ENCODE peak calls at places on chromosomes 5 and 9, in ten cellular contexts. One of them, this sample, is unnamed.

GRCh38 chr9:133701981-133702797 is 36.0 kb downstream of the SARDH start:
- DNase-seq in M059J: no peak
- DNase-seq in Calu3: no peak
- DNase-seq in HTR-8/SVneo: no peak
- DNase-seq in NCI-H1092: no peak
- DNase-seq in effector CD4-positive, alpha-beta T cell: peak; percentile 55
- DNase-seq in mammary epithelial cell: no peak
- DNase-seq in heart left ventricle: peak; percentile 41
- DNase-seq in ovary: peak; percentile 79
- DNase-seq in heart right ventricle: no peak
- DNase-seq in this sample: no peak

GRCh38 chr9:122051401-122052346 is 41.4 kb downstream of the TTLL11 start:
- DNase-seq in M059J: peak; percentile 25
- DNase-seq in Calu3: no peak
- DNase-seq in HTR-8/SVneo: no peak
- DNase-seq in NCI-H1092: no peak
- DNase-seq in effector CD4-positive, alpha-beta T cell: no peak
- DNase-seq in mammary epithelial cell: peak; percentile 9
- DNase-seq in heart left ventricle: no peak
- DNase-seq in ovary: no peak
- DNase-seq in heart right ventricle: no peak
- DNase-seq in this sample: peak; percentile 43

GRCh38 chr5:7638456-7638855 is 212.5 kb downstream of the CFAP90 start:
- DNase-seq in M059J: peak; percentile 23
- DNase-seq in Calu3: no peak
- DNase-seq in HTR-8/SVneo: no peak
- DNase-seq in NCI-H1092: no peak
- DNase-seq in effector CD4-positive, alpha-beta T cell: no peak
- DNase-seq in mammary epithelial cell: no peak
- DNase-seq in heart left ventricle: no peak
- DNase-seq in ovary: no peak
- DNase-seq in heart right ventricle: no peak
- DNase-seq in this sample: peak; percentile 54

GRCh38 chr9:123954518-123954917 is 24.6 kb upstream of the DENND1A start:
- DNase-seq in M059J: no peak
- DNase-seq in Calu3: no peak
- DNase-seq in HTR-8/SVneo: no peak
- DNase-seq in NCI-H1092: no peak
- DNase-seq in effector CD4-positive, alpha-beta T cell: no peak
- DNase-seq in mammary epithelial cell: no peak
- DNase-seq in heart left ventricle: no peak
- DNase-seq in ovary: no peak
- DNase-seq in heart right ventricle: no peak
- DNase-seq in this sample: no peak

GRCh38 chr5:179209359-179210150 is 135.7 kb downstream of the ADAMTS2 start:
- DNase-seq in M059J: peak; percentile 49
- DNase-seq in Calu3: no peak
- DNase-seq in HTR-8/SVneo: peak; percentile 42
- DNase-seq in NCI-H1092: no peak
- DNase-seq in effector CD4-positive, alpha-beta T cell: no peak
- DNase-seq in mammary epithelial cell: no peak
- DNase-seq in heart left ventricle: peak; percentile 2
- DNase-seq in ovary: no peak
- DNase-seq in heart right ventricle: no peak
- DNase-seq in this sample: peak; percentile 54

GRCh38 chr5:30039379-30039778 is 1154.1 kb upstream of the CDH6 start:
- DNase-seq in M059J: no peak
- DNase-seq in Calu3: no peak
- DNase-seq in HTR-8/SVneo: no peak
- DNase-seq in NCI-H1092: no peak
- DNase-seq in effector CD4-positive, alpha-beta T cell: no peak
- DNase-seq in mammary epithelial cell: no peak
- DNase-seq in heart left ventricle: no peak
- DNase-seq in ovary: no peak
- DNase-seq in heart right ventricle: no peak
- DNase-seq in this sample: no peak

GRCh38 chr5:61931236-61931635 is 374.8 kb upstream of the KIF2A start:
- DNase-seq in M059J: no peak
- DNase-seq in Calu3: no peak
- DNase-seq in HTR-8/SVneo: no peak
- DNase-seq in NCI-H1092: no peak
- DNase-seq in effector CD4-positive, alpha-beta T cell: no peak
- DNase-seq in mammary epithelial cell: no peak
- DNase-seq in heart left ventricle: no peak
- DNase-seq in ovary: no peak
- DNase-seq in heart right ventricle: no peak
- DNase-seq in this sample: no peak

GRCh38 chr5:85646036-85646435 is 971.7 kb upstream of the COX7C start:
- DNase-seq in M059J: peak; percentile 24
- DNase-seq in Calu3: no peak
- DNase-seq in HTR-8/SVneo: no peak
- DNase-seq in NCI-H1092: no peak
- DNase-seq in effector CD4-positive, alpha-beta T cell: no peak
- DNase-seq in mammary epithelial cell: no peak
- DNase-seq in heart left ventricle: no peak
- DNase-seq in ovary: no peak
- DNase-seq in heart right ventricle: no peak
- DNase-seq in this sample: no peak

GRCh38 chr5:133240425-133241091 is 188.7 kb downstream of the HSPA4 start:
- DNase-seq in M059J: peak; percentile 98
- DNase-seq in Calu3: peak; percentile 76
- DNase-seq in HTR-8/SVneo: peak; percentile 97
- DNase-seq in NCI-H1092: no peak
- DNase-seq in effector CD4-positive, alpha-beta T cell: no peak
- DNase-seq in mammary epithelial cell: peak; percentile 98
- DNase-seq in heart left ventricle: no peak
- DNase-seq in ovary: no peak
- DNase-seq in heart right ventricle: no peak
- DNase-seq in this sample: peak; percentile 63

GRCh38 chr9:30075451-30076199 is 2308.8 kb upstream of the ACO1 start:
- DNase-seq in M059J: peak; percentile 79
- DNase-seq in Calu3: peak; percentile 6
- DNase-seq in HTR-8/SVneo: no peak
- DNase-seq in NCI-H1092: no peak
- DNase-seq in effector CD4-positive, alpha-beta T cell: no peak
- DNase-seq in mammary epithelial cell: peak; percentile 83
- DNase-seq in heart left ventricle: no peak
- DNase-seq in ovary: no peak
- DNase-seq in heart right ventricle: no peak
- DNase-seq in this sample: no peak

GRCh38 chr5:10424124-10424731 is 17.5 kb upstream of the ROPN1L start:
- DNase-seq in M059J: peak; percentile 47
- DNase-seq in Calu3: peak; percentile 12
- DNase-seq in HTR-8/SVneo: peak; percentile 44
- DNase-seq in NCI-H1092: peak; percentile 22
- DNase-seq in effector CD4-positive, alpha-beta T cell: no peak
- DNase-seq in mammary epithelial cell: no peak
- DNase-seq in heart left ventricle: peak; percentile 43
- DNase-seq in ovary: no peak
- DNase-seq in heart right ventricle: no peak
- DNase-seq in this sample: peak; percentile 35

GRCh38 chr5:113053614-113054013 is 77.0 kb downstream of the DCP2 start:
- DNase-seq in M059J: peak; percentile 44
- DNase-seq in Calu3: no peak
- DNase-seq in HTR-8/SVneo: peak; percentile 47
- DNase-seq in NCI-H1092: no peak
- DNase-seq in effector CD4-positive, alpha-beta T cell: no peak
- DNase-seq in mammary epithelial cell: no peak
- DNase-seq in heart left ventricle: no peak
- DNase-seq in ovary: peak; percentile 66
- DNase-seq in heart right ventricle: no peak
- DNase-seq in this sample: peak; percentile 76

GRCh38 chr5:89293849-89294248 is 410.9 kb upstream of the MEF2C start:
- DNase-seq in M059J: no peak
- DNase-seq in Calu3: no peak
- DNase-seq in HTR-8/SVneo: no peak
- DNase-seq in NCI-H1092: no peak
- DNase-seq in effector CD4-positive, alpha-beta T cell: no peak
- DNase-seq in mammary epithelial cell: peak; percentile 57
- DNase-seq in heart left ventricle: no peak
- DNase-seq in ovary: no peak
- DNase-seq in heart right ventricle: no peak
- DNase-seq in this sample: no peak

GRCh38 chr5:157767674-157768073 is 24.2 kb downstream of the LSM11 start:
- DNase-seq in M059J: no peak
- DNase-seq in Calu3: no peak
- DNase-seq in HTR-8/SVneo: no peak
- DNase-seq in NCI-H1092: no peak
- DNase-seq in effector CD4-positive, alpha-beta T cell: no peak
- DNase-seq in mammary epithelial cell: no peak
- DNase-seq in heart left ventricle: no peak
- DNase-seq in ovary: no peak
- DNase-seq in heart right ventricle: no peak
- DNase-seq in this sample: no peak

GRCh38 chr5:169152946-169153345 is 148.0 kb downstream of the SLIT3 start:
- DNase-seq in M059J: no peak
- DNase-seq in Calu3: no peak
- DNase-seq in HTR-8/SVneo: no peak
- DNase-seq in NCI-H1092: no peak
- DNase-seq in effector CD4-positive, alpha-beta T cell: no peak
- DNase-seq in mammary epithelial cell: no peak
- DNase-seq in heart left ventricle: no peak
- DNase-seq in ovary: no peak
- DNase-seq in heart right ventricle: no peak
- DNase-seq in this sample: no peak

GRCh38 chr9:38388283-38389223 is 3.9 kb upstream of the ALDH1B1 start:
- DNase-seq in M059J: no peak
- DNase-seq in Calu3: no peak
- DNase-seq in HTR-8/SVneo: no peak
- DNase-seq in NCI-H1092: no peak
- DNase-seq in effector CD4-positive, alpha-beta T cell: no peak
- DNase-seq in mammary epithelial cell: no peak
- DNase-seq in heart left ventricle: no peak
- DNase-seq in ovary: no peak
- DNase-seq in heart right ventricle: no peak
- DNase-seq in this sample: peak; percentile 18

GRCh38 chr5:154732212-154732611 is 23.0 kb upstream of the LARP1 start:
- DNase-seq in M059J: no peak
- DNase-seq in Calu3: no peak
- DNase-seq in HTR-8/SVneo: no peak
- DNase-seq in NCI-H1092: no peak
- DNase-seq in effector CD4-positive, alpha-beta T cell: no peak
- DNase-seq in mammary epithelial cell: no peak
- DNase-seq in heart left ventricle: no peak
- DNase-seq in ovary: no peak
- DNase-seq in heart right ventricle: no peak
- DNase-seq in this sample: no peak

GRCh38 chr9:121372563-121373400 is 2.7 kb upstream of the STOM start:
- DNase-seq in M059J: no peak
- DNase-seq in Calu3: no peak
- DNase-seq in HTR-8/SVneo: no peak
- DNase-seq in NCI-H1092: no peak
- DNase-seq in effector CD4-positive, alpha-beta T cell: no peak
- DNase-seq in mammary epithelial cell: peak; percentile 87
- DNase-seq in heart left ventricle: no peak
- DNase-seq in ovary: no peak
- DNase-seq in heart right ventricle: no peak
- DNase-seq in this sample: peak; percentile 41

GRCh38 chr5:94281402-94281801 is 337.0 kb downstream of the KIAA0825 start:
- DNase-seq in M059J: no peak
- DNase-seq in Calu3: no peak
- DNase-seq in HTR-8/SVneo: no peak
- DNase-seq in NCI-H1092: no peak
- DNase-seq in effector CD4-positive, alpha-beta T cell: no peak
- DNase-seq in mammary epithelial cell: no peak
- DNase-seq in heart left ventricle: no peak
- DNase-seq in ovary: no peak
- DNase-seq in heart right ventricle: no peak
- DNase-seq in this sample: no peak

GRCh38 chr5:131541766-131542165 is 93.3 kb downstream of the RAPGEF6 start:
- DNase-seq in M059J: peak; percentile 9
- DNase-seq in Calu3: no peak
- DNase-seq in HTR-8/SVneo: no peak
- DNase-seq in NCI-H1092: no peak
- DNase-seq in effector CD4-positive, alpha-beta T cell: no peak
- DNase-seq in mammary epithelial cell: peak; percentile 76
- DNase-seq in heart left ventricle: no peak
- DNase-seq in ovary: no peak
- DNase-seq in heart right ventricle: no peak
- DNase-seq in this sample: peak; percentile 50

GRCh38 chr5:10564838-10565784 is 1.2 kb downstream of the ANKRD33B start:
- DNase-seq in M059J: peak; percentile 30
- DNase-seq in Calu3: no peak
- DNase-seq in HTR-8/SVneo: no peak
- DNase-seq in NCI-H1092: no peak
- DNase-seq in effector CD4-positive, alpha-beta T cell: no peak
- DNase-seq in mammary epithelial cell: no peak
- DNase-seq in heart left ventricle: peak; percentile 59
- DNase-seq in ovary: no peak
- DNase-seq in heart right ventricle: peak; percentile 34
- DNase-seq in this sample: no peak

GRCh38 chr9:121538221-121538620 is 38.6 kb upstream of the GGTA1 start:
- DNase-seq in M059J: no peak
- DNase-seq in Calu3: no peak
- DNase-seq in HTR-8/SVneo: no peak
- DNase-seq in NCI-H1092: no peak
- DNase-seq in effector CD4-positive, alpha-beta T cell: no peak
- DNase-seq in mammary epithelial cell: no peak
- DNase-seq in heart left ventricle: no peak
- DNase-seq in ovary: no peak
- DNase-seq in heart right ventricle: no peak
- DNase-seq in this sample: no peak

GRCh38 chr5:114449836-114450515 is 88.1 kb downstream of the KCNN2 start:
- DNase-seq in M059J: peak; percentile 46
- DNase-seq in Calu3: peak; percentile 78
- DNase-seq in HTR-8/SVneo: peak; percentile 56
- DNase-seq in NCI-H1092: peak; percentile 47
- DNase-seq in effector CD4-positive, alpha-beta T cell: no peak
- DNase-seq in mammary epithelial cell: peak; percentile 29
- DNase-seq in heart left ventricle: peak; percentile 81
- DNase-seq in ovary: peak; percentile 67
- DNase-seq in heart right ventricle: peak; percentile 75
- DNase-seq in this sample: peak; percentile 25

GRCh38 chr5:103393131-103393754 is 134.7 kb downstream of the MACIR start:
- DNase-seq in M059J: peak; percentile 85
- DNase-seq in Calu3: no peak
- DNase-seq in HTR-8/SVneo: no peak
- DNase-seq in NCI-H1092: no peak
- DNase-seq in effector CD4-positive, alpha-beta T cell: no peak
- DNase-seq in mammary epithelial cell: no peak
- DNase-seq in heart left ventricle: peak; percentile 29
- DNase-seq in ovary: no peak
- DNase-seq in heart right ventricle: no peak
- DNase-seq in this sample: peak; percentile 14

GRCh38 chr5:92017786-92018185 is 634.7 kb upstream of the ARRDC3 start:
- DNase-seq in M059J: peak; percentile 93
- DNase-seq in Calu3: no peak
- DNase-seq in HTR-8/SVneo: peak; percentile 21
- DNase-seq in NCI-H1092: no peak
- DNase-seq in effector CD4-positive, alpha-beta T cell: no peak
- DNase-seq in mammary epithelial cell: peak; percentile 69
- DNase-seq in heart left ventricle: no peak
- DNase-seq in ovary: no peak
- DNase-seq in heart right ventricle: no peak
- DNase-seq in this sample: peak; percentile 49

GRCh38 chr5:77569409-77569808 is 69.1 kb downstream of the OTP start:
- DNase-seq in M059J: no peak
- DNase-seq in Calu3: no peak
- DNase-seq in HTR-8/SVneo: no peak
- DNase-seq in NCI-H1092: no peak
- DNase-seq in effector CD4-positive, alpha-beta T cell: no peak
- DNase-seq in mammary epithelial cell: no peak
- DNase-seq in heart left ventricle: no peak
- DNase-seq in ovary: no peak
- DNase-seq in heart right ventricle: no peak
- DNase-seq in this sample: no peak

GRCh38 chr9:23822331-23823169 is 3.5 kb downstream of the ELAVL2 start:
- DNase-seq in M059J: no peak
- DNase-seq in Calu3: no peak
- DNase-seq in HTR-8/SVneo: no peak
- DNase-seq in NCI-H1092: no peak
- DNase-seq in effector CD4-positive, alpha-beta T cell: no peak
- DNase-seq in mammary epithelial cell: no peak
- DNase-seq in heart left ventricle: no peak
- DNase-seq in ovary: no peak
- DNase-seq in heart right ventricle: no peak
- DNase-seq in this sample: no peak

GRCh38 chr5:107604990-107605389 is 65.7 kb downstream of the EFNA5 start:
- DNase-seq in M059J: no peak
- DNase-seq in Calu3: no peak
- DNase-seq in HTR-8/SVneo: no peak
- DNase-seq in NCI-H1092: no peak
- DNase-seq in effector CD4-positive, alpha-beta T cell: no peak
- DNase-seq in mammary epithelial cell: no peak
- DNase-seq in heart left ventricle: no peak
- DNase-seq in ovary: no peak
- DNase-seq in heart right ventricle: no peak
- DNase-seq in this sample: no peak

This sample was measured in stromal cell of bone marrow.